ENCODE peak calls at places on chromosomes 2 and 18, in eight cellular contexts. D, T, L, X, V, O, I and F are unnamed samples.
A peak's percentile ranks its signal among the peaks of the same experiment; 100 is the strongest.

GRCh38 chr2:75608684-75609333 is 37.8 kb upstream of the MRPL19 start:
- DNase-seq in I (peak; percentile 6), T (peak; percentile 66), L (no peak), X (peak; percentile 84), V (peak; percentile 83), D (peak; percentile 42), O (peak; percentile 51), F (peak; percentile 87)

GRCh38 chr2:164178835-164179470 is 442.3 kb downstream of the GRB14 start:
- DNase-seq in X (no peak), I (no peak), T (no peak), D (no peak), L (no peak), O (no peak), V (no peak), F (no peak)

GRCh38 chr2:135055182-135055786 is 3.2 kb downstream of the RAB3GAP1 start:
- DNase-seq in O (no peak), I (no peak), L (no peak), X (no peak), T (no peak), D (no peak), V (no peak), F (no peak)

GRCh38 chr2:183149489-183149888 is 25.2 kb downstream of the NUP35 start:
- DNase-seq in X (no peak), D (no peak), O (no peak), V (no peak), L (no peak), I (no peak), T (no peak), F (no peak)

GRCh38 chr2:178241852-178242551 is 47.7 kb downstream of the OSBPL6 start:
- DNase-seq in V (no peak), O (peak; percentile 81), X (no peak), T (peak; percentile 72), D (peak; percentile 42), I (peak; percentile 73), L (no peak), F (no peak)

GRCh38 chr2:240454031-240454901 is 18.8 kb downstream of the GPC1 start:
- DNase-seq in T (no peak), I (no peak), L (peak; percentile 31), O (peak; percentile 60), X (no peak), D (no peak), V (peak; percentile 82), F (no peak)

GRCh38 chr18:48292787-48293409 is 116.3 kb downstream of the ZBTB7C start:
- DNase-seq in O (no peak), L (no peak), V (no peak), T (no peak), D (no peak), I (no peak), X (no peak), F (no peak)

GRCh38 chr2:46534589-46534988 is 55.2 kb downstream of the TMEM247 start:
- DNase-seq in O (no peak), V (peak; percentile 34), D (no peak), T (no peak), X (no peak), I (no peak), L (no peak), F (no peak)

GRCh38 chr2:217937446-217937845 is 65.3 kb downstream of the TNS1 start:
- DNase-seq in D (no peak), X (peak; percentile 57), O (no peak), V (peak; percentile 72), I (no peak), T (no peak), L (no peak), F (no peak)

GRCh38 chr2:237198144-237198900 is 112.6 kb downstream of the COPS8 start:
- DNase-seq in D (no peak), O (no peak), X (no peak), V (no peak), L (no peak), T (no peak), I (no peak), F (no peak)

GRCh38 chr2:38123862-38124261 is 47.9 kb upstream of the CYP1B1 start:
- DNase-seq in X (no peak), O (no peak), T (no peak), L (no peak), D (no peak), V (no peak), I (no peak), F (no peak)

GRCh38 chr2:116915673-116916072 is 898.8 kb upstream of the DDX18 start:
- DNase-seq in D (no peak), L (no peak), T (no peak), O (no peak), V (no peak), I (no peak), X (no peak), F (no peak)

GRCh38 chr2:112884869-112885502 is 26.0 kb upstream of the IL37 start:
- DNase-seq in V (peak; percentile 92), T (peak; percentile 24), X (no peak), L (peak; percentile 65), I (no peak), O (no peak), D (peak; percentile 3), F (peak; percentile 87)

GRCh38 chr2:174577967-174578589 is 19.5 kb downstream of the WIPF1 start:
- DNase-seq in X (no peak), L (peak; percentile 77), V (peak; percentile 35), D (peak; percentile 18), O (no peak), T (no peak), I (no peak), F (no peak)